ENCODE peak calls at places on chromosomes 13 and 19, in seven cellular contexts. One of them, this sample, is unnamed.

GRCh38 chr13:86757236-86757978 is 913.8 kb upstream of the SLITRK5 start:
- DNase-seq in lower lobe of right lung: no peak
- DNase-seq in ascending aorta: no peak
- DNase-seq in tibial nerve: no peak
- DNase-seq in right cardiac atrium: no peak
- DNase-seq in SJCRH30: no peak
- DNase-seq in RWPE1: no peak
- DNase-seq in this sample: no peak

GRCh38 chr19:4064551-4065260 is 2.0 kb downstream of the ZBTB7A start:
- DNase-seq in right cardiac atrium: peak
- DNase-seq in ascending aorta: no peak
- DNase-seq in lower lobe of right lung: peak
- DNase-seq in RWPE1: no peak
- DNase-seq in tibial nerve: no peak
- DNase-seq in SJCRH30: no peak
- DNase-seq in this sample: peak

GRCh38 chr13:81671103-81671502 is 1330.2 kb upstream of the SPRY2 start:
- DNase-seq in right cardiac atrium: no peak
- DNase-seq in SJCRH30: no peak
- DNase-seq in RWPE1: no peak
- DNase-seq in lower lobe of right lung: no peak
- DNase-seq in tibial nerve: no peak
- DNase-seq in ascending aorta: no peak
- DNase-seq in this sample: no peak

GRCh38 chr19:45511074-45511473 is 3.8 kb downstream of the VASP start:
- DNase-seq in tibial nerve: no peak
- DNase-seq in SJCRH30: no peak
- DNase-seq in RWPE1: no peak
- DNase-seq in right cardiac atrium: no peak
- DNase-seq in ascending aorta: no peak
- DNase-seq in lower lobe of right lung: no peak
- DNase-seq in this sample: no peak

GRCh38 chr19:33771308-33772101 is 25.2 kb upstream of the KCTD15 start:
- DNase-seq in lower lobe of right lung: peak
- DNase-seq in RWPE1: peak
- DNase-seq in SJCRH30: peak
- DNase-seq in right cardiac atrium: peak
- DNase-seq in tibial nerve: peak
- DNase-seq in ascending aorta: no peak
- DNase-seq in this sample: peak

GRCh38 chr13:50376895-50377575 is 361.8 kb downstream of the KCNRG start:
- DNase-seq in SJCRH30: no peak
- DNase-seq in ascending aorta: no peak
- DNase-seq in right cardiac atrium: no peak
- DNase-seq in tibial nerve: no peak
- DNase-seq in RWPE1: no peak
- DNase-seq in lower lobe of right lung: no peak
- DNase-seq in this sample: no peak

GRCh38 chr19:15304140-15304705 is 28.1 kb downstream of the BRD4 start:
- DNase-seq in right cardiac atrium: no peak
- DNase-seq in RWPE1: no peak
- DNase-seq in tibial nerve: no peak
- DNase-seq in ascending aorta: no peak
- DNase-seq in SJCRH30: no peak
- DNase-seq in lower lobe of right lung: no peak
- DNase-seq in this sample: peak

GRCh38 chr13:71624641-71625040 is 242.4 kb downstream of the DACH1 start:
- DNase-seq in lower lobe of right lung: no peak
- DNase-seq in ascending aorta: no peak
- DNase-seq in RWPE1: no peak
- DNase-seq in right cardiac atrium: no peak
- DNase-seq in SJCRH30: no peak
- DNase-seq in tibial nerve: no peak
- DNase-seq in this sample: peak

GRCh38 chr13:91572439-91572838 is 174.0 kb downstream of the GPC5 start:
- DNase-seq in right cardiac atrium: no peak
- DNase-seq in SJCRH30: no peak
- DNase-seq in lower lobe of right lung: no peak
- DNase-seq in tibial nerve: no peak
- DNase-seq in ascending aorta: no peak
- DNase-seq in RWPE1: no peak
- DNase-seq in this sample: peak

GRCh38 chr19:54684537-54684936 is 21.8 kb downstream of the LILRB4 start:
- DNase-seq in RWPE1: peak
- DNase-seq in ascending aorta: no peak
- DNase-seq in right cardiac atrium: no peak
- DNase-seq in lower lobe of right lung: no peak
- DNase-seq in SJCRH30: peak
- DNase-seq in tibial nerve: no peak
- DNase-seq in this sample: no peak

GRCh38 chr19:16373079-16373478 is 48.5 kb downstream of the KLF2 start:
- DNase-seq in tibial nerve: no peak
- DNase-seq in right cardiac atrium: no peak
- DNase-seq in lower lobe of right lung: no peak
- DNase-seq in ascending aorta: no peak
- DNase-seq in RWPE1: no peak
- DNase-seq in SJCRH30: no peak
- DNase-seq in this sample: no peak

GRCh38 chr13:49844191-49844590 is 51.7 kb upstream of the KPNA3 start:
- DNase-seq in tibial nerve: no peak
- DNase-seq in RWPE1: no peak
- DNase-seq in ascending aorta: no peak
- DNase-seq in SJCRH30: no peak
- DNase-seq in right cardiac atrium: no peak
- DNase-seq in lower lobe of right lung: no peak
- DNase-seq in this sample: no peak

GRCh38 chr13:23828086-23828485 is 61.1 kb downstream of the MIPEP start:
- DNase-seq in RWPE1: no peak
- DNase-seq in ascending aorta: no peak
- DNase-seq in right cardiac atrium: no peak
- DNase-seq in lower lobe of right lung: no peak
- DNase-seq in SJCRH30: no peak
- DNase-seq in tibial nerve: no peak
- DNase-seq in this sample: peak

GRCh38 chr13:111876506-111876905 is 190.4 kb upstream of the SOX1 start:
- DNase-seq in RWPE1: no peak
- DNase-seq in tibial nerve: no peak
- DNase-seq in SJCRH30: no peak
- DNase-seq in lower lobe of right lung: no peak
- DNase-seq in ascending aorta: no peak
- DNase-seq in right cardiac atrium: no peak
- DNase-seq in this sample: no peak

GRCh38 chr13:42968906-42969305 is 23.1 kb downstream of the EPSTI1 start:
- DNase-seq in ascending aorta: no peak
- DNase-seq in lower lobe of right lung: peak
- DNase-seq in RWPE1: no peak
- DNase-seq in tibial nerve: no peak
- DNase-seq in right cardiac atrium: no peak
- DNase-seq in SJCRH30: no peak
- DNase-seq in this sample: no peak

GRCh38 chr19:10724573-10725071 is 6.7 kb downstream of the DNM2 start:
- DNase-seq in right cardiac atrium: no peak
- DNase-seq in lower lobe of right lung: no peak
- DNase-seq in ascending aorta: no peak
- DNase-seq in SJCRH30: no peak
- DNase-seq in RWPE1: no peak
- DNase-seq in tibial nerve: no peak
- DNase-seq in this sample: no peak

GRCh38 chr13:43652751-43653150 is 134.0 kb downstream of the ENOX1 start:
- DNase-seq in tibial nerve: no peak
- DNase-seq in ascending aorta: no peak
- DNase-seq in right cardiac atrium: no peak
- DNase-seq in RWPE1: no peak
- DNase-seq in lower lobe of right lung: no peak
- DNase-seq in SJCRH30: no peak
- DNase-seq in this sample: no peak

GRCh38 chr13:91567485-91568207 is 169.2 kb downstream of the GPC5 start:
- DNase-seq in right cardiac atrium: no peak
- DNase-seq in lower lobe of right lung: no peak
- DNase-seq in ascending aorta: no peak
- DNase-seq in SJCRH30: no peak
- DNase-seq in RWPE1: no peak
- DNase-seq in tibial nerve: peak
- DNase-seq in this sample: no peak

GRCh38 chr13:33026489-33027152 is 10.4 kb downstream of the KL start:
- DNase-seq in ascending aorta: no peak
- DNase-seq in lower lobe of right lung: no peak
- DNase-seq in RWPE1: no peak
- DNase-seq in SJCRH30: no peak
- DNase-seq in right cardiac atrium: no peak
- DNase-seq in tibial nerve: no peak
- DNase-seq in this sample: no peak

GRCh38 chr13:43749503-43749902 is 37.3 kb downstream of the ENOX1 start:
- DNase-seq in tibial nerve: no peak
- DNase-seq in ascending aorta: no peak
- DNase-seq in right cardiac atrium: no peak
- DNase-seq in SJCRH30: no peak
- DNase-seq in lower lobe of right lung: no peak
- DNase-seq in RWPE1: no peak
- DNase-seq in this sample: no peak

GRCh38 chr19:31613683-31614219 is 264.5 kb upstream of the TSHZ3 start:
- DNase-seq in tibial nerve: no peak
- DNase-seq in RWPE1: no peak
- DNase-seq in SJCRH30: peak
- DNase-seq in lower lobe of right lung: no peak
- DNase-seq in right cardiac atrium: no peak
- DNase-seq in ascending aorta: no peak
- DNase-seq in this sample: no peak

GRCh38 chr13:46345866-46346265 is 41.2 kb downstream of the RUBCNL start:
- DNase-seq in ascending aorta: no peak
- DNase-seq in tibial nerve: no peak
- DNase-seq in right cardiac atrium: no peak
- DNase-seq in lower lobe of right lung: no peak
- DNase-seq in SJCRH30: peak
- DNase-seq in RWPE1: no peak
- DNase-seq in this sample: no peak

GRCh38 chr19:4803736-4804695 is 12.5 kb downstream of the FEM1A start:
- DNase-seq in SJCRH30: peak
- DNase-seq in tibial nerve: no peak
- DNase-seq in RWPE1: peak
- DNase-seq in lower lobe of right lung: peak
- DNase-seq in right cardiac atrium: peak
- DNase-seq in ascending aorta: no peak
- DNase-seq in this sample: peak

GRCh38 chr19:17075860-17076538 is 422 bp downstream of the MYO9B start:
- DNase-seq in SJCRH30: peak
- DNase-seq in right cardiac atrium: peak
- DNase-seq in lower lobe of right lung: peak
- DNase-seq in tibial nerve: no peak
- DNase-seq in RWPE1: peak
- DNase-seq in ascending aorta: no peak
- DNase-seq in this sample: peak

GRCh38 chr13:113445791-113446487 is 7.3 kb downstream of the ADPRHL1 start:
- DNase-seq in lower lobe of right lung: no peak
- DNase-seq in SJCRH30: peak
- DNase-seq in tibial nerve: no peak
- DNase-seq in RWPE1: no peak
- DNase-seq in ascending aorta: no peak
- DNase-seq in right cardiac atrium: no peak
- DNase-seq in this sample: no peak

GRCh38 chr19:1412995-1413889 is 5.9 kb downstream of the DAZAP1 start:
- DNase-seq in lower lobe of right lung: no peak
- DNase-seq in tibial nerve: no peak
- DNase-seq in RWPE1: no peak
- DNase-seq in ascending aorta: no peak
- DNase-seq in SJCRH30: no peak
- DNase-seq in right cardiac atrium: no peak
- DNase-seq in this sample: no peak

GRCh38 chr19:1411255-1412191 is 4.1 kb downstream of the DAZAP1 start:
- DNase-seq in lower lobe of right lung: no peak
- DNase-seq in SJCRH30: no peak
- DNase-seq in RWPE1: no peak
- DNase-seq in right cardiac atrium: peak
- DNase-seq in ascending aorta: no peak
- DNase-seq in tibial nerve: no peak
- DNase-seq in this sample: peak

GRCh38 chr19:1410136-1410786 is 2.9 kb downstream of the DAZAP1 start:
- DNase-seq in RWPE1: no peak
- DNase-seq in right cardiac atrium: no peak
- DNase-seq in SJCRH30: no peak
- DNase-seq in ascending aorta: no peak
- DNase-seq in tibial nerve: no peak
- DNase-seq in lower lobe of right lung: no peak
- DNase-seq in this sample: peak

GRCh38 chr19:1410789-1411188 is 3.4 kb downstream of the DAZAP1 start:
- DNase-seq in right cardiac atrium: no peak
- DNase-seq in lower lobe of right lung: no peak
- DNase-seq in ascending aorta: no peak
- DNase-seq in tibial nerve: no peak
- DNase-seq in RWPE1: no peak
- DNase-seq in SJCRH30: no peak
- DNase-seq in this sample: no peak

GRCh38 chr19:1412323-1412923 is 5.0 kb downstream of the DAZAP1 start:
- DNase-seq in tibial nerve: no peak
- DNase-seq in SJCRH30: no peak
- DNase-seq in RWPE1: no peak
- DNase-seq in ascending aorta: no peak
- DNase-seq in right cardiac atrium: no peak
- DNase-seq in lower lobe of right lung: no peak
- DNase-seq in this sample: no peak
- H3K27ac ChIP-seq in tibial nerve: peak
- H3K27ac ChIP-seq in SJCRH30: no peak
- H3K27ac ChIP-seq in RWPE1: peak
- H3K27ac ChIP-seq in ascending aorta: peak
- H3K27ac ChIP-seq in right cardiac atrium: no peak
- H3K27ac ChIP-seq in lower lobe of right lung: peak
- H3K27ac ChIP-seq in this sample: peak

DNA sequence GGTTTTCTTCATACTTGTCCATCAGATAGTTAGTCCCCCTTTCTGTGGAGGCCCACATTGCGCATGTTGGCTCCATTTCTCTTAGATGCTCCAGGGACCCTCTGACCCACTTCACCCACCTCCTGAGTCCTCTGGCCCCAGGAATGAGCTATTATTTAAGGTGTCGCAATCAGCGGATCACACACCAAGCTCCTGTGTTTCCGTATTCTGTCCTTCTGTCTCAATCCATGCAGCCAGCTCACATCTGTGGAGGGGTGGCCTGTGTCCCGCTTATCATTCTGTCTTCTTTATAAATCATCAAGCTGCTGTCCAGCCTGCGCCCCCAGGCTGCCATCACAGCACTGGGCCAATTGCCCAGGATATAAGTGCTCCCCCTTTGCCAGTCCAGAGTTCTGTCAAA is 4.7 kb downstream of the ZNF230 start:
- DNase-seq in SJCRH30: no peak
- DNase-seq in lower lobe of right lung: no peak
- DNase-seq in right cardiac atrium: no peak
- DNase-seq in tibial nerve: no peak
- DNase-seq in RWPE1: no peak
- DNase-seq in ascending aorta: no peak
- DNase-seq in this sample: no peak
- H3K27ac ChIP-seq in SJCRH30: no peak
- H3K27ac ChIP-seq in lower lobe of right lung: no peak
- H3K27ac ChIP-seq in right cardiac atrium: no peak
- H3K27ac ChIP-seq in tibial nerve: no peak
- H3K27ac ChIP-seq in RWPE1: no peak
- H3K27ac ChIP-seq in ascending aorta: no peak
- H3K27ac ChIP-seq in this sample: no peak

GRCh38 chr19:51337861-51338562 is 3.9 kb downstream of the VSIG10L start:
- DNase-seq in RWPE1: no peak
- DNase-seq in ascending aorta: no peak
- DNase-seq in tibial nerve: no peak
- DNase-seq in right cardiac atrium: no peak
- DNase-seq in SJCRH30: no peak
- DNase-seq in lower lobe of right lung: no peak
- DNase-seq in this sample: no peak
- H3K27ac ChIP-seq in RWPE1: no peak
- H3K27ac ChIP-seq in ascending aorta: no peak
- H3K27ac ChIP-seq in tibial nerve: peak
- H3K27ac ChIP-seq in right cardiac atrium: no peak
- H3K27ac ChIP-seq in SJCRH30: no peak
- H3K27ac ChIP-seq in lower lobe of right lung: no peak
- H3K27ac ChIP-seq in this sample: no peak

GRCh38 chr13:66657165-66657895 is 572.8 kb downstream of the PCDH9 start:
- DNase-seq in ascending aorta: no peak
- DNase-seq in lower lobe of right lung: peak
- DNase-seq in RWPE1: peak
- DNase-seq in right cardiac atrium: peak
- DNase-seq in tibial nerve: peak
- DNase-seq in SJCRH30: peak
- DNase-seq in this sample: peak
- H3K27ac ChIP-seq in ascending aorta: no peak
- H3K27ac ChIP-seq in lower lobe of right lung: no peak
- H3K27ac ChIP-seq in RWPE1: no peak
- H3K27ac ChIP-seq in right cardiac atrium: no peak
- H3K27ac ChIP-seq in tibial nerve: no peak
- H3K27ac ChIP-seq in SJCRH30: peak
- H3K27ac ChIP-seq in this sample: no peak

This sample was measured in fibroblast of lung.